ENCODE peak calls at places on chromosomes 4 and X, in four cellular contexts. One of them, this sample, is unnamed.

GRCh38 chr4:120156115-120156718 is 89.6 kb upstream of the MAD2L1 start:
- DNase-seq in cardiac muscle cell: peak
- DNase-seq in heart right ventricle: no peak
- DNase-seq in ovary: no peak
- DNase-seq in this sample: peak

GRCh38 chr4:1047976-1048780 is 36.8 kb downstream of the FGFRL1 start:
- DNase-seq in cardiac muscle cell: no peak
- DNase-seq in heart right ventricle: no peak
- DNase-seq in ovary: peak
- DNase-seq in this sample: no peak

GRCh38 chr4:2805712-2806391 is 13.0 kb downstream of the SH3BP2 start:
- DNase-seq in cardiac muscle cell: peak
- DNase-seq in ovary: no peak
- DNase-seq in heart right ventricle: peak
- DNase-seq in this sample: no peak

GRCh38 chr4:13970349-13970748 is 342.8 kb upstream of the BOD1L1 start:
- DNase-seq in ovary: no peak
- DNase-seq in cardiac muscle cell: no peak
- DNase-seq in heart right ventricle: no peak
- DNase-seq in this sample: no peak

GRCh38 chr4:74100531-74100930 is 1.5 kb upstream of the CXCL2 start:
- DNase-seq in cardiac muscle cell: no peak
- DNase-seq in ovary: no peak
- DNase-seq in heart right ventricle: no peak
- DNase-seq in this sample: no peak

GRCh38 chr4:67980512-67980911 is 17.2 kb upstream of the TMPRSS11A start:
- DNase-seq in cardiac muscle cell: no peak
- DNase-seq in heart right ventricle: no peak
- DNase-seq in ovary: no peak
- DNase-seq in this sample: no peak

GRCh38 chr4:156293657-156294297 is 340.1 kb upstream of the CTSO start:
- DNase-seq in cardiac muscle cell: peak
- DNase-seq in ovary: no peak
- DNase-seq in heart right ventricle: no peak
- DNase-seq in this sample: no peak

GRCh38 chrX:39372126-39372525 is 570.9 kb downstream of the MID1IP1 start:
- DNase-seq in heart right ventricle: no peak
- DNase-seq in cardiac muscle cell: no peak
- DNase-seq in ovary: no peak
- DNase-seq in this sample: no peak

GRCh38 chr4:70841951-70842350 is 2.3 kb upstream of the GRSF1 start:
- DNase-seq in ovary: no peak
- DNase-seq in heart right ventricle: no peak
- DNase-seq in cardiac muscle cell: no peak
- DNase-seq in this sample: no peak

GRCh38 chrX:5876984-5877655 is 351.5 kb downstream of the NLGN4X start:
- DNase-seq in cardiac muscle cell: no peak
- DNase-seq in ovary: no peak
- DNase-seq in heart right ventricle: no peak
- DNase-seq in this sample: no peak

GRCh38 chrX:129980043-129980442 is 2.4 kb upstream of the BCORL1 start:
- DNase-seq in ovary: peak
- DNase-seq in heart right ventricle: peak
- DNase-seq in cardiac muscle cell: peak
- DNase-seq in this sample: no peak

GRCh38 chrX:130165703-130166502 is at the start of gene AIFM1:
- DNase-seq in cardiac muscle cell: peak
- DNase-seq in ovary: peak
- DNase-seq in heart right ventricle: peak
- DNase-seq in this sample: peak

GRCh38 chr4:1366371-1367229 is 19.6 kb downstream of the UVSSA start:
- DNase-seq in ovary: no peak
- DNase-seq in cardiac muscle cell: no peak
- DNase-seq in heart right ventricle: peak
- DNase-seq in this sample: no peak

GRCh38 chr4:83362492-83363329 is 28.1 kb upstream of the HPSE start:
- DNase-seq in heart right ventricle: no peak
- DNase-seq in cardiac muscle cell: peak
- DNase-seq in ovary: no peak
- DNase-seq in this sample: no peak

GRCh38 chr4:155025762-155026457 is 182.5 kb upstream of the NPY2R start:
- DNase-seq in cardiac muscle cell: peak
- DNase-seq in heart right ventricle: peak
- DNase-seq in ovary: no peak
- DNase-seq in this sample: peak

GRCh38 chr4:174136013-174136412 is 147.5 kb downstream of the FBXO8 start:
- DNase-seq in cardiac muscle cell: peak
- DNase-seq in ovary: no peak
- DNase-seq in heart right ventricle: no peak
- DNase-seq in this sample: no peak

GRCh38 chr4:158182736-158183135 is 9.9 kb upstream of the GASK1B start:
- DNase-seq in ovary: no peak
- DNase-seq in cardiac muscle cell: no peak
- DNase-seq in heart right ventricle: no peak
- DNase-seq in this sample: no peak

DNA sequence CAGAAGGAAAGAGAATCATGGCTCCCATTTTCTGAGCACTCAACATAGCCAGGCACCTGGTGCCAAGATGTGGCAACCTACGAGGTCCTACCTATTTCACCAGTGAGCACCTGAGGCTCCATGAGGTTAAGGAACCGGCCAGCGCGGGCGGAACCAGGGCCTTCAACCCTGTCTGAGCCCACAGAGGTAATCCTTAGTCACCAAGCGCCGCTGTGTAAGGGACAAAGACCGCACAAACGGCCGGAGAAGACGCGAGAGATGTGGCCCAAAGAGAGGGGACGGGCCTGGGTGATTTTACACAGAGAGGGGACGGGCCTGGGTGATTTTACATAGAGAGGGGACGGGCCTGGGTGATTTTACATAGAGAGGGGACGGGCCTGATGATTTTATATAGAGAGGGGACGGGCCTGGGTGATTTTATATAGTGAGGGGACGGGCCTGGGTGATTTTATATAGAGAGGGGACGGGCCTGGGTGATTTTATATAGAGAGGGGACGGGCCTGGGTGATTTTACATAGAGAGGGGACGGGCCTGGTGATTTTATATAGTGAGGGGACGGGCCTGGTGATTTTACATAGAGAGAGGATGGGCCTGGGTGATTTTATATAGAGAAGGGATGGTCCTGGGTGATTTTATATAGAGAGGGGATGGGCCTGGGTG is 114.2 kb downstream of the SMIM20 start:
- DNase-seq in heart right ventricle: no peak
- DNase-seq in ovary: no peak
- DNase-seq in cardiac muscle cell: no peak
- DNase-seq in this sample: peak
- H3K4me3 ChIP-seq in heart right ventricle: no peak
- H3K4me3 ChIP-seq in ovary: no peak
- H3K4me3 ChIP-seq in cardiac muscle cell: no peak
- H3K4me3 ChIP-seq in this sample: peak

DNA sequence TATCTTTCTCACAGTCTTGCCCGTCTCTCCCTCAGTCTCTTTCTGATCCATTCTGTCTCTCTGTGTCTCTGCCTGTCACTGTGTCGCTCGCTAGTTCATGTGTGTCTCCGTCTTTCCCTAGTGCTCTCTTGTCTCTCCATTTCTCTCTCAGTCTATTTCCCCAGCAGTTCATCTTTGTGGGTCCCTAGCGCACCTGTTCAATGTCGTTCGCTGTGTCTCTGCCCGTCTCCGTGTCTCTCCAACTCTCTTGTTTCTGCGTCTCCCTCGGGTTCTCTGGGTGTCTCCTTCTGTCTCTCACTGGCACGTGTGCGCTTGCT is 1.5 kb downstream of the GPR101 start:
- DNase-seq in ovary: no peak
- DNase-seq in heart right ventricle: no peak
- DNase-seq in cardiac muscle cell: no peak
- DNase-seq in this sample: no peak
- H3K4me3 ChIP-seq in ovary: no peak
- H3K4me3 ChIP-seq in heart right ventricle: peak
- H3K4me3 ChIP-seq in cardiac muscle cell: peak
- H3K4me3 ChIP-seq in this sample: no peak

DNA sequence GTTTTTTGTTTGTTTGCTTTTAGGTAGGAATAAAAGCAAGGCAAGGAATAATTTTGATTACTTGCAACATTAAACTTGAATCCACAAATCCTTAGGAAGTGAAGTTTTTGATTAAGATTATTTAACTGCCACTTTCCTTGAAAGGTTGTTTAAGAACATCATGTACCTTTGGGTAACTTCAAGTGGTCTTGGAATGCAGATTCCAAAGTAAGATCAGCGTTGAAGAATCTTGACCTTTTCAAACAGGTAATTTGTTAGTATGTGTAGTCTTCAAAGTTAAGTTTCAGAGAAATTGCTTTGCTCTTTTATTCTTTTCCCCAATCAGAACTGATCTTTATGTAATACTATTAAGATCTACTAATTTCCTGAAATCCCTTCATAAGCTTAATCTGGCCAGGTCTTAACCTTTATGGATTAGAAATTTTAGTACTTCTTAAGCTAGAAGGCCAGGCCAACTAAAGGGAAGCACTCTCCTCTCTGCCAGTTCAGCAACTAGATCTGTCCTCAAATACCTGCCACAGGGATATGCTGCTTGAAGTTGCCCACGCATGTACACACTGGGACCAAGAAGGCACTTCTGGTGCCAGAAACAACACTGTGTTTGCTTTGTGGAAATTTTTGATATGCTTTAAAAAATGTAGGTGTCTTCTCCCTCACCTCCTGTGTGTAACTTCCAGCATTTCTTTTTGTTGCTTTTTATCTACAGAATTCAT is 7.4 kb downstream of the NPNT start:
- DNase-seq in heart right ventricle: no peak
- DNase-seq in cardiac muscle cell: no peak
- DNase-seq in ovary: no peak
- DNase-seq in this sample: no peak
- H3K4me3 ChIP-seq in heart right ventricle: no peak
- H3K4me3 ChIP-seq in cardiac muscle cell: no peak
- H3K4me3 ChIP-seq in ovary: no peak
- H3K4me3 ChIP-seq in this sample: no peak

DNA sequence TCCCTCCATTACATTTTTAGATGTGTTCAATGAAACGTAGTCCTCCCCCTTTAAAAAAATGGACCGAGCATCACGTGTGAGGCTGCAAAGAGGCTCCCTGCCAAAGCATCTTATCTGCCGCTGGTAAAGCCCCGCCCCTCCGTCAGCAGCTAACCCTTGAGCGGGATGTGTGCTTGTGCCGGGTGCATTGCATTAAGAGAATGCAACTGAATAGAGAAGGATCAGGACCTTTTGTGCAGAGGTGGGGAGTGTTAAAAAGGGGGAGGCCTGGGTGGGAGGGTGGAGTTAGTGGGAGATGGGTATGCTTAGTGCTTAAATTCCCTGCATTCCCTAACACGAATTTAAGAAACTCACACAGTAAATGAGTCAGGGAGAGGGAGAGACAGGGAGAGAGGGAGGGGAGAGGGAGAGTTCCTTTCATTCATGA is 66.0 kb downstream of the TBL1X start:
- DNase-seq in ovary: peak
- DNase-seq in cardiac muscle cell: peak
- DNase-seq in heart right ventricle: peak
- DNase-seq in this sample: peak
- H3K4me3 ChIP-seq in ovary: no peak
- H3K4me3 ChIP-seq in cardiac muscle cell: peak
- H3K4me3 ChIP-seq in heart right ventricle: no peak
- H3K4me3 ChIP-seq in this sample: no peak

DNA sequence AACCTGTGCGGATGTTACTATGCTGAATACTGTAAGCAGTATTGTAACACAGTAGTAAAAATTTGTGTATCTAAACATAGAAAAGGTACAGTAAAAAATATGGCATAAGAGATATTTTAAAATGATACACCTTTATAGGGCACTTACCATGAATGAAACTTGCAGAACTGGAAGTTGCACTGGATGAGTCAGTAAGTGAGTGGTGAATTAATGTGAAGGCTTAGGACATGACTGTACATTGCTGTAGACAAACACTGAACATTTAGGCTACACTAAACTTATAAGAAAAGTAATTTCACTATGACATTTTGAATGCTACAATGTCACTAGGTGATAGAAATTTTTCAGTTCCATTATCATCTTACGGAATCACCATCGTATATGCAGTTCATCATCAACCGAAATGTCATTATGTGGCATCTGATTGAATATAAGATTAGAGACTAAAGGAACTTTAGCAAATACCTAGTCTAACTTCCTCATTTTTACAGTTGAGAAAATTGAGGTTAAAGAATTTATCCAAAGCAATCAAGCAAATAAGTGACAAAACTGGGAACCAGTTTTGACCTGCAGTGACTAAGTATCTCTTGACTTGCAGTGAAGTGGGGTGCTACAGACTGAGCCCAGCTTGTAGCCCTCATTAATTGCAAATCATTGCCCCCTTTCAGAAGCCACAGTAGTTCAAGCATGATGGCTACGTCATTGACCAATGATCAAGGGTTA is 55.3 kb downstream of the EGF start:
- DNase-seq in ovary: no peak
- DNase-seq in cardiac muscle cell: no peak
- DNase-seq in heart right ventricle: no peak
- DNase-seq in this sample: no peak
- H3K4me3 ChIP-seq in ovary: no peak
- H3K4me3 ChIP-seq in cardiac muscle cell: no peak
- H3K4me3 ChIP-seq in heart right ventricle: no peak
- H3K4me3 ChIP-seq in this sample: no peak

DNA sequence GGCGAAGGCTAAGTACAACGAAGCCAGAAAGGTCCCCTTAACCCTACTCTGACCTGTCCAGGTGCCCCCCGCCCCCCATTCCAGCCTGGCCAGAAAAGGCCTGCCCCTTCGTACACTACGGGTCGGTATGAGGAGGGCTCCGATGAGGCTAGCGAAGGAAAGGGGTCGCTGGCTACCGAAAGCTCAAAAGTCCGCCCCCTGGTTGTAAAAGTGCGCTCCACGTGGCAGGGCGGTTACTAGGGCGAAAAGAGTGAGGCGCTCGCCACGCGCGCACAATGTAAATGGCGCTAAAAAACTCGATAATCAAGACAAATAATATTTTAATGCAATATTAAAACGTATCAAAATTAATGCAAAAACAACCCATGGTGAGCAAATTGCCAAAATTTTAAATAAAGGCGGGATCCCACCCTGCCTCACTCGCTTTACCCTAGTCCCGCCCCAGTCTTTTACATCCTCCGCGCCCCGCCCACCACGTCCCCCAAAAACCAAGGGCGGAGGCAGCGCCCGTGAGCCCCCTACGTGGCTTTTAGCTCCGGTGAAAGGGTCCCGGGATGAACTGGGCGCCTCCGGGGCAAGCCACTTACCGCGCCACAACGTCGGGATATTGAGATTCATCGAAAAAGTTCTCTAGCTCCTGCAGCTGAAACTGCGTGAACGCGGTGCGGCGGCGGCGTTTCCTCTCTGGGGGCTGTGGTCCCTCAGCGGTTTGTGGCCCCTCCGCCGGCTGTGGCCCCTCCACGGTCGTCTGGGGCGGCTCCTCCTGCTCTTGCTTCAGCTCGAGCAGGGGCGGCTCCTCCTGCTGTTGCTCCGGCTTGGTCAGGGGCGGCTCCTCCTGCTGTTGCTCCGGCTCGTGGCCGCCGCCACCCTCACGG is 929 bp downstream of the ESX1 start:
- DNase-seq in ovary: no peak
- DNase-seq in cardiac muscle cell: peak
- DNase-seq in heart right ventricle: no peak
- DNase-seq in this sample: no peak
- H3K4me3 ChIP-seq in ovary: no peak
- H3K4me3 ChIP-seq in cardiac muscle cell: peak
- H3K4me3 ChIP-seq in heart right ventricle: peak
- H3K4me3 ChIP-seq in this sample: peak